ENCODE peak calls at places on chromosomes 7 and 10, in seven cellular contexts. One of them, this sample, is unnamed. For H3K27me3, the result is how much of the 10 kb centered on the place peaks cover.

GRCh38 chr7:45060295-45060694 is 28.5 kb downstream of the NACAD start:
- DNase-seq in uterus: no peak
- DNase-seq in HCT116: no peak
- DNase-seq in IMR-90: no peak
- DNase-seq in adrenal gland: no peak
- DNase-seq in Peyer's patch: no peak
- DNase-seq in endothelial cell of umbilical vein: no peak
- DNase-seq in this sample: no peak

GRCh38 chr7:1344981-1345701 is 112.5 kb downstream of the UNCX start:
- DNase-seq in uterus: no peak
- DNase-seq in HCT116: no peak
- DNase-seq in IMR-90: no peak
- DNase-seq in adrenal gland: no peak
- DNase-seq in Peyer's patch: no peak
- DNase-seq in endothelial cell of umbilical vein: no peak
- DNase-seq in this sample: no peak

GRCh38 chr10:131980757-131981428 is 830 bp downstream of the BNIP3 start:
- DNase-seq in uterus: no peak
- DNase-seq in HCT116: no peak
- DNase-seq in IMR-90: no peak
- DNase-seq in adrenal gland: no peak
- DNase-seq in Peyer's patch: no peak
- DNase-seq in endothelial cell of umbilical vein: peak
- DNase-seq in this sample: no peak

GRCh38 chr7:23472974-23473847 is 2.9 kb upstream of the IGF2BP3 start:
- DNase-seq in uterus: no peak
- DNase-seq in HCT116: no peak
- DNase-seq in IMR-90: no peak
- DNase-seq in adrenal gland: no peak
- DNase-seq in Peyer's patch: no peak
- DNase-seq in endothelial cell of umbilical vein: peak
- DNase-seq in this sample: no peak

GRCh38 chr10:79409038-79410035 is 36.1 kb downstream of the ZCCHC24 start:
- DNase-seq in uterus: no peak
- DNase-seq in HCT116: no peak
- DNase-seq in IMR-90: no peak
- DNase-seq in adrenal gland: no peak
- DNase-seq in Peyer's patch: no peak
- DNase-seq in endothelial cell of umbilical vein: no peak
- DNase-seq in this sample: peak

GRCh38 chr7:117975436-117975835 is 102.2 kb upstream of the CTTNBP2 start:
- DNase-seq in uterus: no peak
- DNase-seq in HCT116: no peak
- DNase-seq in IMR-90: no peak
- DNase-seq in adrenal gland: no peak
- DNase-seq in Peyer's patch: no peak
- DNase-seq in endothelial cell of umbilical vein: peak
- DNase-seq in this sample: no peak

GRCh38 chr7:100007887-100008286 is 7.5 kb upstream of the ZKSCAN1 start:
- DNase-seq in uterus: no peak
- DNase-seq in HCT116: no peak
- DNase-seq in IMR-90: no peak
- DNase-seq in adrenal gland: no peak
- DNase-seq in Peyer's patch: no peak
- DNase-seq in endothelial cell of umbilical vein: no peak
- DNase-seq in this sample: no peak

GRCh38 chr10:11165591-11166543 is 148.2 kb downstream of the CELF2 start:
- DNase-seq in uterus: peak
- DNase-seq in HCT116: no peak
- DNase-seq in IMR-90: no peak
- DNase-seq in adrenal gland: peak
- DNase-seq in Peyer's patch: peak
- DNase-seq in endothelial cell of umbilical vein: peak
- DNase-seq in this sample: peak

GRCh38 chr10:70115948-70116682 is 16.5 kb downstream of the AIFM2 start:
- DNase-seq in uterus: peak
- DNase-seq in HCT116: peak
- DNase-seq in IMR-90: peak
- DNase-seq in adrenal gland: peak
- DNase-seq in Peyer's patch: peak
- DNase-seq in endothelial cell of umbilical vein: peak
- DNase-seq in this sample: peak

GRCh38 chr10:22420787-22421517 is 75.7 kb downstream of the SPAG6 start:
- DNase-seq in uterus: no peak
- DNase-seq in HCT116: no peak
- DNase-seq in IMR-90: peak
- DNase-seq in adrenal gland: no peak
- DNase-seq in Peyer's patch: no peak
- DNase-seq in endothelial cell of umbilical vein: peak
- DNase-seq in this sample: no peak

GRCh38 chr10:127535802-127536515 is 13.2 kb upstream of the NPS start:
- DNase-seq in uterus: no peak
- DNase-seq in HCT116: no peak
- DNase-seq in IMR-90: no peak
- DNase-seq in adrenal gland: no peak
- DNase-seq in Peyer's patch: no peak
- DNase-seq in endothelial cell of umbilical vein: no peak
- DNase-seq in this sample: no peak

GRCh38 chr7:35975851-35976454 is 175.1 kb downstream of the SEPTIN7 start:
- DNase-seq in uterus: no peak
- DNase-seq in HCT116: peak
- DNase-seq in IMR-90: peak
- DNase-seq in adrenal gland: no peak
- DNase-seq in Peyer's patch: peak
- DNase-seq in endothelial cell of umbilical vein: peak
- DNase-seq in this sample: peak

GRCh38 chr10:84270708-84271107 is 25.9 kb downstream of the RGR start:
- DNase-seq in uterus: no peak
- DNase-seq in HCT116: no peak
- DNase-seq in IMR-90: no peak
- DNase-seq in adrenal gland: no peak
- DNase-seq in Peyer's patch: no peak
- DNase-seq in endothelial cell of umbilical vein: no peak
- DNase-seq in this sample: no peak

GRCh38 chr10:44830022-44830421 is 81.1 kb upstream of the TMEM72 start:
- DNase-seq in uterus: no peak
- DNase-seq in HCT116: no peak
- DNase-seq in IMR-90: peak
- DNase-seq in adrenal gland: no peak
- DNase-seq in Peyer's patch: no peak
- DNase-seq in endothelial cell of umbilical vein: no peak
- DNase-seq in this sample: no peak

DNA sequence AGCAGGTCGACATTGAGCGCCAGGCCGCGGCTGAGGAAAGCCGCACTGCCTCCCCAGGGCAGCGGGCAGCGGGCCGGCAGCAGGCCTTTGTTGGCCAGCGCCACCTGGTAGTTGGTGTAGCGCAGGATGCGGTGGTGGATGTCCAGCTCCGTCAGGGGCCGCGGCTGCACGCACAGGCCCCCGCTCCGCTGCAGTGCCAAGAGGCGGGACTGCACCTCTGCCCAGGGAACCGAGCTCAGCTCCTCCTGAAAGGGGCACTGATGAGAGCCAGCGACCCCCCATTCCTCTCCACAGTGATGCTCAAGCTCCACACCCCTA is 5.2 kb downstream of the ATG9B start:
- DNase-seq in uterus: no peak
- DNase-seq in HCT116: no peak
- DNase-seq in IMR-90: no peak
- DNase-seq in adrenal gland: no peak
- DNase-seq in Peyer's patch: no peak
- DNase-seq in endothelial cell of umbilical vein: no peak
- DNase-seq in this sample: no peak
- H3K27me3 ChIP-seq in uterus: under half
- H3K27me3 ChIP-seq in HCT116: under half
- H3K27me3 ChIP-seq in IMR-90: half or more
- H3K27me3 ChIP-seq in adrenal gland: under half
- H3K27me3 ChIP-seq in Peyer's patch: under half
- H3K27me3 ChIP-seq in endothelial cell of umbilical vein: under half
- H3K27me3 ChIP-seq in this sample: under half

GRCh38 chr7:14891289-14891688 is 11.3 kb downstream of the DGKB start:
- DNase-seq in uterus: no peak
- DNase-seq in HCT116: no peak
- DNase-seq in IMR-90: no peak
- DNase-seq in adrenal gland: no peak
- DNase-seq in Peyer's patch: no peak
- DNase-seq in endothelial cell of umbilical vein: no peak
- DNase-seq in this sample: no peak

GRCh38 chr7:14888904-14889482 is 13.6 kb downstream of the DGKB start:
- DNase-seq in uterus: no peak
- DNase-seq in HCT116: no peak
- DNase-seq in IMR-90: no peak
- DNase-seq in adrenal gland: no peak
- DNase-seq in Peyer's patch: no peak
- DNase-seq in endothelial cell of umbilical vein: no peak
- DNase-seq in this sample: no peak

DNA sequence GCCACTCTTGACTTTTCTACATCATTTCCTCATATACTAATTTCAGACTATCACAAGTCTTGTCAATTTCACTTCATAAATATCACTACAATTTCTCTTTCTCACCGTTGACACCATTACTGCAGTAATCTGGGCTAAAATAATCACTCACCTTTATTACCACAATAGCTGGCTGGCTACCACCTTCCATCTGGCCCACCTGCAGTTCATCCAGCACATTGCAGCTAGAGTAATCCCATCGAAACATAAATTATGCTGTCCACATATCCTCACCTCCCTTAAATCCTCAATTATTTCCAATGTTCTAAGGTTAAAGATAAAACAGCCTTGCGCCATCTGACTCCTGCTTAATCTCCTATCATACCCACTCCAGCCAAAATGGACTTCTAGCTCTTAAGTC is 16.0 kb downstream of the DGKB start:
- DNase-seq in uterus: no peak
- DNase-seq in HCT116: no peak
- DNase-seq in IMR-90: no peak
- DNase-seq in adrenal gland: no peak
- DNase-seq in Peyer's patch: no peak
- DNase-seq in endothelial cell of umbilical vein: no peak
- DNase-seq in this sample: no peak
- TF ChIP-seq POLR2A in uterus: no peak
- TF ChIP-seq POLR2A in HCT116: no peak
- TF ChIP-seq POLR2A in IMR-90: no peak
- TF ChIP-seq POLR2A in adrenal gland: no peak
- TF ChIP-seq POLR2A in Peyer's patch: no peak
- TF ChIP-seq POLR2A in endothelial cell of umbilical vein: no peak
- TF ChIP-seq POLR2A in this sample: no peak

GRCh38 chr10:75450654-75451419 is 19.4 kb downstream of the LRMDA start:
- DNase-seq in uterus: no peak
- DNase-seq in HCT116: no peak
- DNase-seq in IMR-90: no peak
- DNase-seq in adrenal gland: no peak
- DNase-seq in Peyer's patch: no peak
- DNase-seq in endothelial cell of umbilical vein: no peak
- DNase-seq in this sample: no peak

GRCh38 chr10:75448166-75448565 is 16.7 kb downstream of the LRMDA start:
- DNase-seq in uterus: no peak
- DNase-seq in HCT116: no peak
- DNase-seq in IMR-90: no peak
- DNase-seq in adrenal gland: no peak
- DNase-seq in Peyer's patch: no peak
- DNase-seq in endothelial cell of umbilical vein: no peak
- DNase-seq in this sample: no peak

GRCh38 chr10:75451927-75452326 is 20.5 kb downstream of the LRMDA start:
- DNase-seq in uterus: no peak
- DNase-seq in HCT116: no peak
- DNase-seq in IMR-90: no peak
- DNase-seq in adrenal gland: no peak
- DNase-seq in Peyer's patch: no peak
- DNase-seq in endothelial cell of umbilical vein: no peak
- DNase-seq in this sample: no peak

GRCh38 chr10:75450062-75450429 is 18.6 kb downstream of the LRMDA start:
- DNase-seq in uterus: no peak
- DNase-seq in HCT116: no peak
- DNase-seq in IMR-90: no peak
- DNase-seq in adrenal gland: no peak
- DNase-seq in Peyer's patch: no peak
- DNase-seq in endothelial cell of umbilical vein: no peak
- DNase-seq in this sample: no peak

DNA sequence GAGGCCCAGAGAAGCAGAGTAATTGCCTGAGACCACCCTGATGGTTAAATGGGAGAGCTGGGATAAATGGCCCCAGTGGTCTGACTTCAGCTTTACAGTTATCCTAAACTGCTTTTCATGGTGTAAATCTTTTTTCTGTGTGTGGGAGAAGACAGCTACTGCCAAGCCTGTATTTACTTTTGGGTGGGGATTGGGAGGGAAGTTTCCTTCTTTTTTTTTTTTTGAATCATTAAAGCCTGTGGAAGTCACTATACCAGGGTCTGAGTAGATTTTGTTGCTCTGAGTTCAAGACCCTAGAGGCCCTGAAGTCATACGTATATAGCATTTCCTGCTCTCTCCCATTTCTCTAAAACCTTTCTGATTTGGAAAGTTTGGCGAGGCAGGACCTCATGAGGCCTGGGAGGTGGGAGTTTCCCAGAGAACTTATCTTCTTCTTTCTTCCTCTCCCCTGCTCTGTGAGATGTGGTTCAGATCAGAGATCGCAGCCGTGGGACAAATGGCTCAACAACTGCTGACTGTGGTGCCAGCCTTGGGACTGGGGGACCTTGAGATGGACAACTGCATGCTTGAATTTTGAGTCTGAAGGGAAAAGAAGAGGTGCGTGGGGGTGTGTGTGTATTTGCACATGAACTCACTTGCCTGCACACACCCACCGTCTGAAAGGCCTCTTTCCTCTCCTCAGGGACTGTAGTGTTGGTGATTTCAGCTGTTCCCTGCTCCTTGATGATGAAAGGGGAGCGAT is 18.1 kb downstream of the LRMDA start:
- DNase-seq in uterus: no peak
- DNase-seq in HCT116: no peak
- DNase-seq in IMR-90: no peak
- DNase-seq in adrenal gland: peak
- DNase-seq in Peyer's patch: no peak
- DNase-seq in endothelial cell of umbilical vein: no peak
- DNase-seq in this sample: no peak
- H3K27me3 ChIP-seq in uterus: under half
- H3K27me3 ChIP-seq in HCT116: under half
- H3K27me3 ChIP-seq in IMR-90: under half
- H3K27me3 ChIP-seq in adrenal gland: under half
- H3K27me3 ChIP-seq in Peyer's patch: under half
- H3K27me3 ChIP-seq in endothelial cell of umbilical vein: under half
- H3K27me3 ChIP-seq in this sample: under half

DNA sequence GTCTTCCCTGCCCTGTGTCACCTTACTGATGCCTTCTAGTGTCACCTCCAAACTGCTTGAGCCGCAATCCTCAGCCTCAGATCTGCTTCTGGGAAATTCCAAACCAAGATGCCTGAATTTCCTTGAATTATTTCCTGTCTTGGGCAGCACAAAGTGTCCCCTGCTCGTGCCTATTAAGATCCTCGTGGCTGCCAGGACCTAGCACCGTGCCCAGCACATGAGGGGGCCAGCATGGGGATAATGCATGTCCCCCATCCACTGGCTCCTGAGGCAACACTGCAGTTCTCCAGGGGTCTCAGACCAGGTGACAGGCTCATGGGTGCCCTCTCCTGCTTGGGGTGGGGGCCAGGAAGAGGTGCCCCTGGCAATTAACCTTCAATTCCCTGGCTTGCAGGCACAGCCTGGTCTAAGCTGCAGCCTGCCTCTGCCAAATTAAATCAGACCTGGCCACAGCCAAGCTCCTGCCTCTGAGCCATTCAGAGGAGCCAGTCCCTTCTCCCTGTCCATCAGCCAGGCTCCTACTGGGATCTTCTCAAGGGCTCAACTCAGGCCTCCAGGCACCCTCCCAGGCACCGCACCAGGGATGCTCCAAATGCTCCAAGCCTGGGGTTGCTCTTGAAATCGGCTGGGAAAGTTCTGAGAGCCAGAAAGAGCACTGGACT is 146.6 kb downstream of the SH3PXD2A start:
- DNase-seq in uterus: no peak
- DNase-seq in HCT116: no peak
- DNase-seq in IMR-90: no peak
- DNase-seq in adrenal gland: no peak
- DNase-seq in Peyer's patch: no peak
- DNase-seq in endothelial cell of umbilical vein: no peak
- DNase-seq in this sample: peak
- TF ChIP-seq POLR2A in uterus: no peak
- TF ChIP-seq POLR2A in HCT116: no peak
- TF ChIP-seq POLR2A in IMR-90: no peak
- TF ChIP-seq POLR2A in adrenal gland: no peak
- TF ChIP-seq POLR2A in Peyer's patch: no peak
- TF ChIP-seq POLR2A in endothelial cell of umbilical vein: no peak
- TF ChIP-seq POLR2A in this sample: no peak